ENCODE peak calls at places on chromosome 6, in six cellular contexts. A is astrocyte, J is GM23248, C is stomach, F is A549, E is K562. D is an unnamed sample.

GRCh38 chr6:35185302-35185681 is 28.5 kb upstream of the SCUBE3 start:
- DNase-seq in A (peak; percentile 31), J (peak; percentile 75), C (peak; percentile 28), F (peak; percentile 63), E (peak; percentile 37), D (no peak)

GRCh38 chr6:98944598-98945011 is 3.1 kb downstream of the FBXL4 start:
- DNase-seq in A (peak; percentile 56), J (peak; percentile 78), C (no peak), F (peak; percentile 14), E (peak; percentile 42), D (peak; percentile 40)

GRCh38 chr6:6313012-6313411 is 7.5 kb downstream of the F13A1 start:
- DNase-seq in A (no peak), J (no peak), C (no peak), F (no peak), E (no peak), D (no peak)

GRCh38 chr6:130322673-130323268 is 43.0 kb upstream of the TMEM200A start:
- DNase-seq in A (peak; percentile 48), J (peak; percentile 76), C (peak; percentile 47), F (peak; percentile 54), E (peak; percentile 62), D (peak; percentile 61)

GRCh38 chr6:109008537-109008950 is 86.1 kb downstream of the SESN1 start:
- DNase-seq in A (peak; percentile 42), J (peak; percentile 83), C (no peak), F (no peak), E (no peak), D (peak; percentile 59)

GRCh38 chr6:157459327-157459726 is 78.3 kb downstream of the ZDHHC14 start:
- DNase-seq in A (no peak), J (no peak), C (no peak), F (no peak), E (peak; percentile 91), D (no peak)

GRCh38 chr6:47111685-47112084 is 69.6 kb upstream of the ADGRF1 start:
- DNase-seq in A (peak; percentile 47), J (no peak), C (no peak), F (peak; percentile 58), E (no peak), D (peak; percentile 79)

GRCh38 chr6:43308101-43308989 is at the start of gene CRIP3:
- DNase-seq in A (no peak), J (peak; percentile 80), C (peak; percentile 34), F (peak; percentile 54), E (peak; percentile 67), D (no peak)

GRCh38 chr6:163958646-163959045 is 544.1 kb downstream of the QKI start:
- DNase-seq in A (peak; percentile 77), J (peak; percentile 19), C (no peak), F (no peak), E (no peak), D (no peak)

GRCh38 chr6:26389349-26389799 is 6.5 kb downstream of the BTN2A2 start:
- DNase-seq in A (no peak), J (no peak), C (no peak), F (peak; percentile 25), E (peak; percentile 61), D (no peak)

GRCh38 chr6:78589426-78589825 is 277.9 kb upstream of the IRAK1BP1 start:
- DNase-seq in A (no peak), J (peak; percentile 34), C (no peak), F (no peak), E (no peak), D (no peak)

GRCh38 chr6:136547336-136547735 is 2.9 kb downstream of the MAP7 start:
- DNase-seq in A (peak; percentile 26), J (peak; percentile 81), C (no peak), F (peak; percentile 70), E (peak; percentile 60), D (peak; percentile 35)

GRCh38 chr6:109925060-109925459 is 53.1 kb upstream of the GPR6 start:
- DNase-seq in A (no peak), J (no peak), C (no peak), F (no peak), E (no peak), D (peak; percentile 8)

GRCh38 chr6:73954843-73955242 is 258.8 kb downstream of the CD109 start:
- DNase-seq in A (no peak), J (no peak), C (no peak), F (no peak), E (no peak), D (no peak)

GRCh38 chr6:122649701-122650100 is 39.5 kb downstream of the PKIB start:
- DNase-seq in A (peak; percentile 72), J (peak; percentile 14), C (no peak), F (no peak), E (no peak), D (no peak)

GRCh38 chr6:16130437-16130891 is 1.6 kb downstream of the MYLIP start:
- DNase-seq in A (no peak), J (peak; percentile 17), C (no peak), F (no peak), E (no peak), D (no peak)

GRCh38 chr6:167588920-167589614 is 237.6 kb upstream of the AFDN start:
- DNase-seq in A (no peak), J (no peak), C (no peak), F (no peak), E (no peak), D (no peak)

GRCh38 chr6:63121166-63121565 is 90.1 kb upstream of the FKBP1C start:
- DNase-seq in A (no peak), J (no peak), C (no peak), F (peak; percentile 12), E (no peak), D (no peak)

GRCh38 chr6:85096976-85097375 is 332.6 kb upstream of the TBX18 start:
- DNase-seq in A (no peak), J (peak; percentile 30), C (no peak), F (no peak), E (no peak), D (no peak)

GRCh38 chr6:26054937-26055669 is 32.1 kb upstream of the HFE start:
- DNase-seq in A (peak; percentile 95), J (peak; percentile 95), C (peak; percentile 87), F (peak; percentile 91), E (peak; percentile 95), D (peak; percentile 94)

GRCh38 chr6:29953001-29953436 is 10.7 kb downstream of the HLA-A start:
- DNase-seq in A (peak; percentile 80), J (peak; percentile 67), C (no peak), F (peak; percentile 66), E (no peak), D (no peak)

GRCh38 chr6:162964703-162965140 is 236.9 kb downstream of the PACRG start:
- DNase-seq in A (peak; percentile 100), J (peak; percentile 96), C (no peak), F (peak; percentile 12), E (no peak), D (no peak)

GRCh38 chr6:134517145-134517658 is 199.3 kb upstream of the SGK1 start:
- DNase-seq in A (peak; percentile 83), J (peak; percentile 89), C (peak; percentile 90), F (peak; percentile 83), E (peak; percentile 24), D (peak; percentile 90)

DNA sequence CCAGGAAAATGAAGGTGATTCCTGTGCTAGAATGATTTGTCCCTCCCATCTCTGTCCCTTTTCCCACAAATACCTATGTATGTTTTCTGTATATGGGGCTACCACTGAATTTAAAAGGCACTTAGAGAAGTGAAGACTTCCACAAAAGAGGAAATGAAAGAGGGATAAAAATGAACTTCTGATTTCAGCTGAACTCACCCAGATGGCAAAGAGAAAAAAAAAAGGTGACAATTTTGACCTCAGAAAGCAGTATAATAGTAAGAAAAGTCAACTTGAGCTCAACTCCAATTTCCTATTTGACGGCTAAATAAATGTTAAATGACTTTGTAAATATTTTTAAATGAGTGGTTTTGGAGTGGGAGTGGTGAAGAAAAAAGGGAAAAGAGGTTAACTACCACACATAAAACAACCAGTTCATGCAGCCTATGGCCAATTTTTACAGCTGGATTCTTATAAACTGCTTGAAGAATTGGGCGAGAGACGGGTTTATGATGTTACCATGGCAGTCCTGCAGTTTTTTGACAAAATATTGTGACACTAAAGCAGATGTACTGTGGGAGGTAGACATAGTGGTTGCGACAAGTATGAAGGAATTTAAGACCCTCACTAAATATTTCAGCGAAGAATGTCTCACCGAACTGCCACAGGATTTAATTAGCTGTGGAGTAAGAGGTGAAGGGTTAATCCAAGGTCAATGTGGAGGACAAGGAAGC is 49.7 kb upstream of the ADTRP start:
- DNase-seq in A (no peak), J (no peak), C (no peak), F (no peak), E (no peak), D (no peak)
- H3K4me1 ChIP-seq in A (no peaks in the 10 kb centered on the region), J (no peaks in the 10 kb centered on the region), C (no peaks in the 10 kb centered on the region), F (no peaks in the 10 kb centered on the region), E (peaks cover 12% of the 10 kb centered on the region), D (no peaks in the 10 kb centered on the region)

GRCh38 chr6:13068558-13069210 is 259.7 kb downstream of the TBC1D7 start:
- DNase-seq in A (no peak), J (no peak), C (no peak), F (no peak), E (no peak), D (no peak)

GRCh38 chr6:13066050-13066449 is 262.3 kb downstream of the TBC1D7 start:
- DNase-seq in A (no peak), J (no peak), C (no peak), F (no peak), E (no peak), D (peak; percentile 59)

GRCh38 chr6:13063300-13063918 is 264.9 kb downstream of the TBC1D7 start:
- DNase-seq in A (no peak), J (peak; percentile 35), C (no peak), F (no peak), E (no peak), D (no peak)

GRCh38 chr6:13066820-13067219 is 261.5 kb downstream of the TBC1D7 start:
- DNase-seq in A (no peak), J (no peak), C (no peak), F (no peak), E (no peak), D (peak; percentile 63)

DNA sequence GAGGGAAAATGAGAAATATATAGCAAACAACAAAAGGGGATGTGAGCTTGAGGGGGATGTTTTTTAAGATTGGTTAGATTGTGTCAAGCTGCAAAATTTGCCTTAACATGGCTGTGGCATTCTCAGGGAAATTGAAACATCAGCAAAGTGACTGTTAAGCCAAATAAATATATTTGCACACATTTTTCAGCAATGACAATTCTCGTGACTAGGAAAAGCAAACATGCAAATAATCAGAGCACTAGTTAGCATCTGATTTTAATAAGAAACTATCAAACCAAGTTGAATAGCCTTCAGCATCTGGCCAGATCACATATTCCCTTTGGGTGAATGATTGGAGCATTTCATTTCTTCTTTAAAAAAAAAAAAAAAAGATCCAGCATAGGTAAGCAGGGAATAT is 262.7 kb downstream of the TBC1D7 start:
- DNase-seq in A (no peak), J (peak; percentile 47), C (no peak), F (no peak), E (no peak), D (no peak)
- H3K27ac ChIP-seq in A (no peak overlapping the region), J (no peak overlapping the region), C (no peak overlapping the region), F (no peak overlapping the region), E (no peak overlapping the region), D (no peak overlapping the region)

GRCh38 chr6:131948221-131948661 is 2.9 kb downstream of the CCN2 start:
- DNase-seq in A (peak; percentile 58), J (peak; percentile 48), C (no peak), F (no peak), E (no peak), D (no peak)
- H3K4me3 ChIP-seq in A (peak overlapping the region; percentile 91), J (peak overlapping the region; percentile 85), C (peak overlapping the region; percentile 72), F (peak overlapping the region; percentile 90), E (no peak overlapping the region), D (no peak overlapping the region)

DNA sequence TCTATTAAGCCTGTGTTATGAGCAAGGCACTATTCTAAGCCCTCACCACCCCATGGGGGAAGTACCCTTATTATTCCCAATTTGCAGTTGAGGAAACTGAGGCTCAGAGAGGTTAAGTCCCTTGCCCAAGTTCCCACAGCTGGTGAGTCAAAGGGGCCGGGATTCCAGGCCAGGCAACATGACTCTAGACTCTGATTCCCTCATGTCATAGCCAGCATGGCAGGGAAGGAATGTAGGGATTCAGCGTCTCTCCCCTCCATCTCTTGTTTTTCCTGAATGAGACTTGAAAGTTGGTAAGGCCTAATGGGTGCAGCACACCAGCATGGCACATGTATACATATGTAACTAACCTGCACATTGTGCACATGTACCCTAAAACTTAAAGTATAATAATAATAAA is 6.7 kb downstream of the C6orf132 start:
- DNase-seq in A (no peak), J (peak; percentile 40), C (no peak), F (no peak), E (no peak), D (no peak)
- H3K4me1 ChIP-seq in A (peaks cover 45% of the 10 kb centered on the region), J (peaks cover 37% of the 10 kb centered on the region), C (peaks cover 41% of the 10 kb centered on the region), F (peaks cover 49% of the 10 kb centered on the region), E (peaks cover 34% of the 10 kb centered on the region), D (peaks cover 2% of the 10 kb centered on the region)

D was measured in small intestine.